ENCODE peak calls at places on chromosomes 16 and 17, in four cellular contexts. M is GM12878, A is H1, O is HepG2. W is an unnamed sample.

GRCh38 chr17:70375406-70375805 is 206.1 kb downstream of the KCNJ2 start:
- DNase-seq in M (no peak), A (no peak), O (no peak), W (no peak)

GRCh38 chr17:53191878-53192277 is 630.8 kb upstream of the KIF2B start:
- DNase-seq in M (no peak), A (no peak), O (no peak), W (no peak)

GRCh38 chr17:17264430-17264829 is 16.6 kb downstream of the COPS3 start:
- DNase-seq in M (no peak), A (no peak), O (no peak), W (no peak)

GRCh38 chr16:88284626-88285513 is 97.9 kb upstream of the ZNF469 start:
- DNase-seq in M (no peak), A (no peak), O (no peak), W (no peak)

GRCh38 chr17:15233022-15233805 is 31.9 kb downstream of the PMP22 start:
- DNase-seq in M (no peak), A (no peak), O (peak), W (peak)

GRCh38 chr16:5231246-5231759 is 133.7 kb upstream of the EEF2KMT start:
- DNase-seq in M (no peak), A (no peak), O (no peak), W (no peak)

GRCh38 chr16:13331918-13332317 is 430.5 kb downstream of the SHISA9 start:
- DNase-seq in M (no peak), A (no peak), O (no peak), W (no peak)

GRCh38 chr16:58501242-58502131 is 1.5 kb downstream of the NDRG4 start:
- DNase-seq in M (no peak), A (peak), O (peak), W (peak)

GRCh38 chr17:385195-385835 is 32.7 kb upstream of the RPH3AL start:
- DNase-seq in M (no peak), A (peak), O (no peak), W (peak)

GRCh38 chr16:52547001-52547833 is at the start of gene TOX3:
- DNase-seq in M (no peak), A (peak), O (no peak), W (peak)

GRCh38 chr16:11507350-11507749 is 79.4 kb downstream of the LITAF start:
- DNase-seq in M (no peak), A (no peak), O (no peak), W (no peak)

GRCh38 chr17:58991718-58992331 is 114.9 kb downstream of the TRIM37 start:
- DNase-seq in M (peak), A (no peak), O (peak), W (no peak)

GRCh38 chr16:19598805-19599204 is 43.3 kb downstream of the VPS35L start:
- DNase-seq in M (no peak), A (no peak), O (no peak), W (no peak)

GRCh38 chr17:29722411-29723198 is 99.9 kb upstream of the CORO6 start:
- DNase-seq in M (peak), A (no peak), O (no peak), W (peak)

GRCh38 chr17:14144513-14144912 is 75.2 kb downstream of the COX10 start:
- DNase-seq in M (no peak), A (no peak), O (no peak), W (no peak)

GRCh38 chr17:30377574-30377973 is 1.2 kb upstream of the CPD start:
- DNase-seq in M (no peak), A (no peak), O (no peak), W (no peak)

GRCh38 chr17:4485676-4486646 is 12.7 kb upstream of the SPNS2 start:
- DNase-seq in M (no peak), A (no peak), O (no peak), W (peak)

GRCh38 chr17:7132511-7133094 is 18.0 kb upstream of the ASGR2 start:
- DNase-seq in M (peak), A (peak), O (peak), W (no peak)

GRCh38 chr17:27810211-27810901 is 10.0 kb upstream of the NOS2 start:
- DNase-seq in M (peak), A (no peak), O (no peak), W (no peak)

GRCh38 chr17:21452377-21453143 is 76.4 kb downstream of the KCNJ12 start:
- DNase-seq in M (no peak), A (peak), O (peak), W (no peak)

GRCh38 chr17:78000351-78000750 is 41.8 kb downstream of the TNRC6C start:
- DNase-seq in M (no peak), A (no peak), O (no peak), W (peak)

GRCh38 chr17:2929881-2930533 is 133.4 kb downstream of the OR1D5 start:
- DNase-seq in M (no peak), A (peak), O (peak), W (peak)

GRCh38 chr17:6408271-6408670 is 26.6 kb downstream of the AIPL1 start:
- DNase-seq in M (no peak), A (no peak), O (no peak), W (no peak)

GRCh38 chr17:67283727-67284516 is 38.9 kb upstream of the HELZ start:
- DNase-seq in M (no peak), A (no peak), O (no peak), W (no peak)

GRCh38 chr16:20904507-20905079 is 4.0 kb downstream of the LYRM1 start:
- DNase-seq in M (peak), A (no peak), O (peak), W (no peak)

GRCh38 chr17:32341141-32341856 is 674 bp downstream of the C17orf75 start:
- DNase-seq in M (no peak), A (no peak), O (peak), W (peak)

GRCh38 chr16:70786020-70786419 is 14.9 kb downstream of the VAC14 start:
- DNase-seq in M (no peak), A (no peak), O (no peak), W (no peak)

GRCh38 chr17:17511971-17512858 is 16.0 kb upstream of the RASD1 start:
- DNase-seq in M (no peak), A (no peak), O (no peak), W (no peak)

GRCh38 chr17:73288534-73289302 is 23.1 kb downstream of the CDC42EP4 start:
- DNase-seq in M (no peak), A (no peak), O (peak), W (no peak)

GRCh38 chr17:36641877-36642845 is 40.8 kb downstream of the MRM1 start:
- DNase-seq in M (no peak), A (no peak), O (no peak), W (peak)

GRCh38 chr16:71723537-71724319 is 773 bp downstream of the PHLPP2 start:
- DNase-seq in M (no peak), A (peak), O (peak), W (peak)

GRCh38 chr16:15434425-15435215 is at the start of gene BMERB1:
- DNase-seq in M (no peak), A (peak), O (no peak), W (peak)

GRCh38 chr16:17358846-17359245 is 111.9 kb downstream of the XYLT1 start:
- DNase-seq in M (no peak), A (no peak), O (no peak), W (no peak)

GRCh38 chr17:32007463-32008298 is 498 bp downstream of the LRRC37B start:
- DNase-seq in M (no peak), A (peak), O (no peak), W (peak)

GRCh38 chr16:73329363-73330306 is 281.7 kb upstream of the ZFHX3 start:
- DNase-seq in M (no peak), A (no peak), O (peak), W (peak)

GRCh38 chr17:56478836-56479447 is 114.6 kb upstream of the NOG start:
- DNase-seq in M (no peak), A (no peak), O (peak), W (peak)

GRCh38 chr16:75726390-75726789 is at the start of gene CPHXL:
- DNase-seq in M (no peak), A (no peak), O (no peak), W (no peak)

GRCh38 chr16:75732871-75733270 is 6.6 kb upstream of the CPHXL start:
- DNase-seq in M (no peak), A (no peak), O (no peak), W (no peak)

GRCh38 chr16:75727221-75727620 is 931 bp upstream of the CPHXL start:
- DNase-seq in M (no peak), A (no peak), O (peak), W (no peak)
- TF ChIP-seq TCF12 in M (no peak), A (no peak), O (no peak), W (no peak)

GRCh38 chr17:11356371-11356770 is 115.4 kb downstream of the SHISA6 start:
- DNase-seq in M (no peak), A (no peak), O (no peak), W (no peak)
- TF ChIP-seq TCF12 in M (no peak), A (no peak), O (no peak), W (no peak)

GRCh38 chr17:50534222-50534978 is 1.9 kb downstream of the EPN3 start:
- DNase-seq in M (no peak), A (peak), O (no peak), W (peak)

GRCh38 chr17:50532452-50533024 is at the start of gene EPN3:
- DNase-seq in M (no peak), A (peak), O (no peak), W (peak)

GRCh38 chr17:50533185-50533584 is 650 bp downstream of the EPN3 start:
- DNase-seq in M (no peak), A (peak), O (no peak), W (peak)

GRCh38 chr17:50534979-50535326 is 2.4 kb downstream of the EPN3 start:
- DNase-seq in M (no peak), A (no peak), O (no peak), W (no peak)

GRCh38 chr17:50533720-50534148 is 1.2 kb downstream of the EPN3 start:
- DNase-seq in M (no peak), A (peak), O (no peak), W (peak)
- TF ChIP-seq TCF12 in M (no peak), A (no peak), O (no peak), W (no peak)

DNA sequence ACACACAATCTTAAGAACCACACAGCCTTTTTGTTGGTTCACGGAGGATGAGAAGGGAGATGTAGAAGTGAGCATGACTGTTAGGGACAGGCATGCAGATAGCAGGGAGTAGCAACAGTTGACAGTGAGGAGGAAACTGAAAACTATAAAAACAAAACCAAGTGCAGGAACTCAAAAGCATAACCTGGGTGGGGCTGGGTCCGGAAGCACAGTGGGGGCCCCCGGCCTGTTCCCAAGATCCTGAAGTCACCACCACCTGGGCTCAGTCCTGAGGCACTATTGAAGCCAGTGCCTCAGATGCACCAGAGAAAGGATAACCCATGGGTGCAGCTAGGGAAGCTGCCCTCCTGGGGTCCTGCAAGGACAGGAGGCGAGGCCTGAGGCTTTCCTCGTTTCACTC is 27.6 kb upstream of the CBX4 start:
- DNase-seq in M (no peak), A (no peak), O (no peak), W (peak)
- TF ChIP-seq TCF12 in M (no peak), A (no peak), O (no peak), W (no peak)

GRCh38 chr16:8632675-8633182 is 11.2 kb downstream of the METTL22 start:
- DNase-seq in M (no peak), A (no peak), O (no peak), W (no peak)
- TF ChIP-seq TCF12 in M (no peak), A (no peak), O (no peak), W (no peak)

GRCh38 chr16:86080131-86080875 is 181.3 kb downstream of the IRF8 start:
- DNase-seq in M (no peak), A (no peak), O (no peak), W (no peak)

GRCh38 chr16:86079185-86079885 is 180.4 kb downstream of the IRF8 start:
- DNase-seq in M (no peak), A (no peak), O (no peak), W (no peak)

GRCh38 chr16:86082400-86083030 is 183.6 kb downstream of the IRF8 start:
- DNase-seq in M (no peak), A (no peak), O (no peak), W (no peak)

GRCh38 chr16:86083382-86084002 is 184.5 kb downstream of the IRF8 start:
- DNase-seq in M (no peak), A (no peak), O (no peak), W (no peak)

DNA sequence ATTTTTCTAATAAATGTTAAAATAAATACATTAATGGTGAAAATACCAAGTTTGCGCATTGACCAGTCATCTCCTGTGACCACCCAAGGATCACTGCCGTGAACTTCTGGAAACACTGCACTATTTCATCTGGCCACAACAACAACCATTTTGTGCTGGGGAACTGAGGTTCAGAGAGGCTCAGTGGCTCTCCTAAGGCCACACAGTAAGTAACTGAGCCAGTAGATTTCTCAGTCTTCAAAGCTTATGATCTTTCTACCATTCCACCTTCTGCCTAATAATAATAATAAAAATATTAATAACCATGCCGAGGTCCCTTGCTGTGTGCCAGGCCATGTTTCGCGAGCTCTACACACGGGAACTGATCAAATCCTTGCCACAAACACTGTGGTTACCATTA is 182.0 kb downstream of the IRF8 start:
- DNase-seq in M (no peak), A (no peak), O (no peak), W (no peak)
- TF ChIP-seq TCF12 in M (no peak), A (no peak), O (no peak), W (no peak)

GRCh38 chr17:75308732-75309629 is 19.7 kb upstream of the SLC25A19 start:
- DNase-seq in M (no peak), A (no peak), O (peak), W (no peak)
- TF ChIP-seq TCF12 in M (no peak), A (no peak), O (peak), W (no peak)

GRCh38 chr17:19343671-19344151 is 18.8 kb downstream of the B9D1 start:
- DNase-seq in M (no peak), A (no peak), O (no peak), W (no peak)

GRCh38 chr17:19342611-19343255 is 19.8 kb downstream of the B9D1 start:
- DNase-seq in M (no peak), A (no peak), O (no peak), W (peak)

GRCh38 chr17:19341211-19341631 is 21.3 kb downstream of the B9D1 start:
- DNase-seq in M (no peak), A (no peak), O (no peak), W (no peak)

GRCh38 chr17:19343256-19343630 is 19.3 kb downstream of the B9D1 start:
- DNase-seq in M (no peak), A (no peak), O (no peak), W (no peak)

DNA sequence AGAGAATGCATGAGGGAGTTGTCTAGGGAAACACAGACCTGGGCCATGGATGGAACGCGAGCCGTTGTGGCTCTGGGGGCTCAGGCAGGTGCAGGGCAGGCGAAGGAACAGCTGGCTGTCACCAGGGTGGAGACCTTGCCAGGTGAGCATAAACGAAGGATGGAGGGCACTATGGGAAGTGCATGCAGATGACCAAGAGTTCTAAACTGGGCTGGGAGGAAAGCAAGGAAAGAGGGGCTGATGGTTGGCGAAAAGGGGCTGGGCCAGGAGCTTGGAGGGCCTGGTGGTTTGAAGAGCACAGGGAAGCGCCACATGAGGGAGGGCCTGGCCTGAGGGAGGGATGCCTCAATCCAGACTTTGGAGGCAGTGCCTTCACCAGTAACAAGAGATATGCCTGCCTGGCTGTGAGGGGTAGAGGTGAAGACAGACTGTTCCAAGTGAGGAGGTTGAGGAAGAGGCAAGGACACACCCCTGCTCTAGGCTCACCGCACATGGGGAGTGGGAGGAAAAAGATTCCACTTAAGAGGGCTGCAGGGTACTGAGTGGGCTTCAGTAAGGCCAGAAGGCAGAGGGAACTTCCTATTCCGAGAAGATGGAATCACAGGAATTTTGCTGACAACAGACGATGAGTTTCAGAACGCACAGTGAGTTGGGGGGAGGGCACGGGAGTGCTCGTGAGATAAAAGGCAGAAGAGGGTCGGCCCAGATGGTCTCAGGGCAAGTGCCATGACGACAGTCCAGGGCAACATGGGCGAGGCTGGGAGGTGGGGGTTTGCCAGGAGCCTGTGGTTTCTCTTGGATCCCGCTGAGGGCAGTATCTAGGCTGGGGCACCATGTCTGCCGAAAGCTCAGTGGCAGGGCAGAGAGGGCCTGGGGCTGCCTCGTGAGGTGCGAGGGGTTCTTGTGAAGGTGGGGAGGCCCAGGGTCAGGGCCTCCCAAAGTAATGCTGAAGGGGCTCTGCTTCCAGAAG is 20.6 kb downstream of the B9D1 start:
- DNase-seq in M (no peak), A (no peak), O (no peak), W (peak)
- TF ChIP-seq TCF12 in M (no peak), A (no peak), O (no peak), W (no peak)

GRCh38 chr17:42180411-42180921 is 476 bp downstream of the KCNH4 start:
- DNase-seq in M (no peak), A (peak), O (no peak), W (peak)

GRCh38 chr17:42179911-42180410 is 981 bp downstream of the KCNH4 start:
- DNase-seq in M (no peak), A (peak), O (peak), W (peak)

GRCh38 chr17:42179335-42179734 is 1.6 kb downstream of the KCNH4 start:
- DNase-seq in M (no peak), A (no peak), O (no peak), W (no peak)

GRCh38 chr17:42177684-42178083 is 3.3 kb downstream of the KCNH4 start:
- DNase-seq in M (no peak), A (no peak), O (no peak), W (no peak)

GRCh38 chr17:42178817-42179216 is 2.1 kb downstream of the KCNH4 start:
- DNase-seq in M (no peak), A (no peak), O (no peak), W (no peak)
- TF ChIP-seq TCF12 in M (peak), A (no peak), O (no peak), W (no peak)

DNA sequence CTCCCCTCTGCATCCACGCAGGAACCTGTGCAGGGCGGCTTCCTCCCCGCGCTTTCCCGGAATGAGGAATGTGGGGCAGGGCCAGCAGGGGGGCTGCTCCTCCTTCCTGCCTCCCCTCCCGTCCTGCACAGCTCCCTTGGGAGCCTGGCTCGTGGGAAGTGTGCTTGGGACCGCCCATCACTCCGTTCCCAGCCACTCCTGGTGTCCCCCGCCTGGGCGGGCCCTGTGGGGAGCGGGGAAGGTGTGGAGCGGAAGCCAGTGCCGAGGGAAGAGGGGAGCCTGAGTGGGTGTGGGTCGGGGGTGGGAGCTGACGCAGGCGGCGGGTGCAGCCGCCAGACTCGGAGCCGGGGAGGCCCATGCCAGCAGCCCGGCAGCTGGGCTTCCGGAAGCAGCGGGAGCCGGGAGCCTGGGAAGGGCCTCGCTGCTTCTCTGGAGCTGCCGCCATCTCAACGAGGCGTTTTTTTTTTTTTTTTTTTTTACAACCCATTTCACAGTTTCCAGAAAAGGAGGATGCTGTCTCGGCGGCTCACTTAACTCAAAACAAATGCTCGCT is 24.2 kb downstream of the BAHCC1 start:
- DNase-seq in M (no peak), A (no peak), O (no peak), W (peak)
- TF ChIP-seq TCF12 in M (no peak), A (no peak), O (no peak), W (peak)